ENCODE peak calls at places on chromosomes 7 and 10, in four cellular contexts. One of them, this sample, is unnamed.

GRCh38 chr10:105675333-105675732 is 1034.2 kb downstream of the SORCS3 start:
- DNase-seq in PC-9: no peak
- DNase-seq in fibroblast of mammary gland: no peak
- DNase-seq in choroid plexus epithelial cell: no peak
- DNase-seq in this sample: no peak

GRCh38 chr10:98268694-98269386 is 846 bp upstream of the LOXL4 start:
- DNase-seq in PC-9: no peak
- DNase-seq in choroid plexus epithelial cell: peak; percentile 19
- DNase-seq in fibroblast of mammary gland: peak; percentile 21
- DNase-seq in this sample: no peak

GRCh38 chr7:867001-867405 is 9.4 kb upstream of the GET4 start:
- DNase-seq in PC-9: no peak
- DNase-seq in fibroblast of mammary gland: peak; percentile 95
- DNase-seq in choroid plexus epithelial cell: peak; percentile 45
- DNase-seq in this sample: no peak

GRCh38 chr10:61197022-61197421 is 253.0 kb upstream of the RHOBTB1 start:
- DNase-seq in PC-9: no peak
- DNase-seq in choroid plexus epithelial cell: peak; percentile 5
- DNase-seq in fibroblast of mammary gland: no peak
- DNase-seq in this sample: no peak

GRCh38 chr7:116213361-116214155 is 3.2 kb downstream of the TES start:
- DNase-seq in fibroblast of mammary gland: peak; percentile 91
- DNase-seq in choroid plexus epithelial cell: peak; percentile 87
- DNase-seq in PC-9: no peak
- DNase-seq in this sample: no peak

GRCh38 chr7:135441791-135442190 is 68.1 kb downstream of the CNOT4 start:
- DNase-seq in fibroblast of mammary gland: peak; percentile 64
- DNase-seq in PC-9: peak; percentile 63
- DNase-seq in choroid plexus epithelial cell: peak; percentile 49
- DNase-seq in this sample: no peak

GRCh38 chr10:80504158-80504811 is 33.4 kb upstream of the SH2D4B start:
- DNase-seq in choroid plexus epithelial cell: no peak
- DNase-seq in PC-9: peak; percentile 65
- DNase-seq in fibroblast of mammary gland: no peak
- DNase-seq in this sample: no peak

GRCh38 chr7:8422177-8422576 is 11.2 kb upstream of the NXPH1 start:
- DNase-seq in fibroblast of mammary gland: no peak
- DNase-seq in PC-9: no peak
- DNase-seq in choroid plexus epithelial cell: no peak
- DNase-seq in this sample: no peak

GRCh38 chr10:71587941-71588573 is 131.5 kb downstream of the C10orf105 start:
- DNase-seq in fibroblast of mammary gland: peak; percentile 25
- DNase-seq in PC-9: no peak
- DNase-seq in choroid plexus epithelial cell: peak; percentile 97
- DNase-seq in this sample: no peak

GRCh38 chr7:56491636-56492425 is 375.6 kb upstream of the NUPR2 start:
- DNase-seq in PC-9: no peak
- DNase-seq in choroid plexus epithelial cell: no peak
- DNase-seq in fibroblast of mammary gland: no peak
- DNase-seq in this sample: no peak

GRCh38 chr7:152333134-152333533 is 102.7 kb downstream of the KMT2C start:
- DNase-seq in PC-9: no peak
- DNase-seq in fibroblast of mammary gland: peak; percentile 11
- DNase-seq in choroid plexus epithelial cell: no peak
- DNase-seq in this sample: no peak

GRCh38 chr10:4260483-4260882 is 475.5 kb upstream of the KLF6 start:
- DNase-seq in PC-9: no peak
- DNase-seq in choroid plexus epithelial cell: peak; percentile 78
- DNase-seq in fibroblast of mammary gland: peak; percentile 83
- DNase-seq in this sample: no peak

GRCh38 chr10:125231116-125231812 is 70.9 kb upstream of the CTBP2 start:
- DNase-seq in choroid plexus epithelial cell: peak; percentile 96
- DNase-seq in fibroblast of mammary gland: peak; percentile 92
- DNase-seq in PC-9: peak; percentile 88
- DNase-seq in this sample: peak; percentile 58

GRCh38 chr7:47584128-47584865 is 2.4 kb upstream of the TNS3 start:
- DNase-seq in PC-9: no peak
- DNase-seq in fibroblast of mammary gland: no peak
- DNase-seq in choroid plexus epithelial cell: no peak
- DNase-seq in this sample: no peak

GRCh38 chr7:137592232-137592896 is 248.8 kb upstream of the PTN start:
- DNase-seq in fibroblast of mammary gland: peak; percentile 80
- DNase-seq in choroid plexus epithelial cell: peak; percentile 87
- DNase-seq in PC-9: peak; percentile 46
- DNase-seq in this sample: peak; percentile 71

GRCh38 chr10:132479024-132479602 is 58.5 kb upstream of the INPP5A start:
- DNase-seq in choroid plexus epithelial cell: no peak
- DNase-seq in fibroblast of mammary gland: no peak
- DNase-seq in PC-9: no peak
- DNase-seq in this sample: no peak

DNA sequence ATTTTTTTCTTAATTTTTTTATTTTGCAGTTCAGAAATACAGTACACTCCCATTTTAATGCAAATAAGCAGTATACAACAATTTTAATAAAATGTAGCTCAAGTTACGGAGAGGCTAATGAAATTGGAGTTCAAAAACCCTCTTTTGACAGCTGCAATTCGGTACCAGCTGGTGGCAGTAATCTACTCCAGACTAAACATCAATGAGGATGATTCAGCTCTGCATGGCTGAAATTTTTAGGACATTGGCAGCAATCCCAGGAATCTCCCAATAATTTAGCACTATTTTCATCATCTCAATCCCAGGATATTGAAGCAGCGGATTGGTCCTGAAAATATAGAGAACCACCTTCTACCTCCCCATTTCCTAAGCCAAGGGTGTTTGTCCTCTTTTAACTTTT is 278.8 kb downstream of the CACNA2D1 start:
- DNase-seq in fibroblast of mammary gland: peak; percentile 86
- DNase-seq in PC-9: peak; percentile 36
- DNase-seq in choroid plexus epithelial cell: peak; percentile 84
- DNase-seq in this sample: no peak
- TF ChIP-seq CTCF in fibroblast of mammary gland: peak; percentile 52
- TF ChIP-seq CTCF in PC-9: no peak
- TF ChIP-seq CTCF in choroid plexus epithelial cell: peak; percentile 60
- TF ChIP-seq CTCF in this sample: no peak

DNA sequence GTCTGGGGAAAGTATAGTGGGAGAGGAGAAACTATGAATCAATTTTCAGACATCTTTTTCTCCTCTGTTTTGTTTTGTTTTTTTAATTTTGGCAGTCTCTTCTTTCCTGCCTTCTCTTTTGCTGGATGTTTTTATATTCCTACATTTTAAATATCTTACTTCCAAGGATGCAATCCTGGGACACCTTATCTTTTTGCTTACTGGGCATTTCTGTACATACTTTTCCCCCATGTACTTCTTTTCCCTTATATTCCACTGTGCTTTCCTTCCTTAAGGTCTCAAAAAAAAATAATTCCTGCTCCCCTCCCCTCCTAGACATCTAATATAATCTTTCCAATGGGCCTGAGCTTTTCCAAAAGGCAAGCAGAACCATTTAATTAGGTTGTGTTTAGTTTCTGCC is 701.1 kb downstream of the NRG3 start:
- DNase-seq in PC-9: no peak
- DNase-seq in choroid plexus epithelial cell: no peak
- DNase-seq in fibroblast of mammary gland: no peak
- DNase-seq in this sample: no peak
- TF ChIP-seq CTCF in PC-9: no peak
- TF ChIP-seq CTCF in choroid plexus epithelial cell: no peak
- TF ChIP-seq CTCF in fibroblast of mammary gland: no peak
- TF ChIP-seq CTCF in this sample: no peak

GRCh38 chr7:155215576-155216325 is 81.9 kb upstream of the INSIG1 start:
- DNase-seq in fibroblast of mammary gland: no peak
- DNase-seq in choroid plexus epithelial cell: no peak
- DNase-seq in PC-9: no peak
- DNase-seq in this sample: no peak

GRCh38 chr7:155213385-155213784 is 84.3 kb upstream of the INSIG1 start:
- DNase-seq in choroid plexus epithelial cell: no peak
- DNase-seq in fibroblast of mammary gland: peak; percentile 79
- DNase-seq in PC-9: no peak
- DNase-seq in this sample: no peak

GRCh38 chr7:155213955-155214327 is 83.7 kb upstream of the INSIG1 start:
- DNase-seq in PC-9: peak; percentile 50
- DNase-seq in fibroblast of mammary gland: no peak
- DNase-seq in choroid plexus epithelial cell: no peak
- DNase-seq in this sample: no peak

GRCh38 chr7:155212301-155213015 is 85.2 kb upstream of the INSIG1 start:
- DNase-seq in choroid plexus epithelial cell: no peak
- DNase-seq in PC-9: no peak
- DNase-seq in fibroblast of mammary gland: no peak
- DNase-seq in this sample: no peak

GRCh38 chr7:155214328-155214986 is 83.2 kb upstream of the INSIG1 start:
- DNase-seq in PC-9: peak; percentile 69
- DNase-seq in fibroblast of mammary gland: peak; percentile 39
- DNase-seq in choroid plexus epithelial cell: no peak
- DNase-seq in this sample: peak; percentile 58
- TF ChIP-seq CTCF in PC-9: no peak
- TF ChIP-seq CTCF in fibroblast of mammary gland: no peak
- TF ChIP-seq CTCF in choroid plexus epithelial cell: no peak
- TF ChIP-seq CTCF in this sample: no peak

GRCh38 chr10:45313264-45313873 is 2.0 kb downstream of the OR13A1 start:
- DNase-seq in PC-9: no peak
- DNase-seq in fibroblast of mammary gland: no peak
- DNase-seq in choroid plexus epithelial cell: no peak
- DNase-seq in this sample: no peak

GRCh38 chr10:45308707-45309106 is 6.7 kb downstream of the OR13A1 start:
- DNase-seq in PC-9: no peak
- DNase-seq in fibroblast of mammary gland: no peak
- DNase-seq in choroid plexus epithelial cell: peak; percentile 2
- DNase-seq in this sample: no peak
- TF ChIP-seq CTCF in PC-9: peak; percentile 52
- TF ChIP-seq CTCF in fibroblast of mammary gland: no peak
- TF ChIP-seq CTCF in choroid plexus epithelial cell: no peak
- TF ChIP-seq CTCF in this sample: no peak

GRCh38 chr7:100369105-100369504 is 4.2 kb upstream of the PILRA start:
- DNase-seq in PC-9: no peak
- DNase-seq in fibroblast of mammary gland: no peak
- DNase-seq in choroid plexus epithelial cell: no peak
- DNase-seq in this sample: no peak

GRCh38 chr7:100364480-100364879 is 6.6 kb downstream of the PILRB start:
- DNase-seq in PC-9: no peak
- DNase-seq in choroid plexus epithelial cell: no peak
- DNase-seq in fibroblast of mammary gland: no peak
- DNase-seq in this sample: no peak

GRCh38 chr7:100367676-100368613 is 5.3 kb upstream of the PILRA start:
- DNase-seq in PC-9: no peak
- DNase-seq in choroid plexus epithelial cell: no peak
- DNase-seq in fibroblast of mammary gland: no peak
- DNase-seq in this sample: no peak

GRCh38 chr7:100367251-100367620 is 6.1 kb upstream of the PILRA start:
- DNase-seq in choroid plexus epithelial cell: no peak
- DNase-seq in PC-9: no peak
- DNase-seq in fibroblast of mammary gland: no peak
- DNase-seq in this sample: no peak

GRCh38 chr7:100366411-100367250 is 6.7 kb upstream of the PILRA start:
- DNase-seq in PC-9: no peak
- DNase-seq in fibroblast of mammary gland: no peak
- DNase-seq in choroid plexus epithelial cell: no peak
- DNase-seq in this sample: no peak
- TF ChIP-seq CTCF in PC-9: no peak
- TF ChIP-seq CTCF in fibroblast of mammary gland: no peak
- TF ChIP-seq CTCF in choroid plexus epithelial cell: no peak
- TF ChIP-seq CTCF in this sample: no peak

This sample was measured in Calu3.